ENCODE peak calls at places on chromosomes 13 and 19, in five cellular contexts. One of them, this sample, is unnamed.

GRCh38 chr13:43377955-43378354 is 354.6 kb downstream of the DNAJC15 start:
- DNase-seq in HFF-Myc: no peak
- DNase-seq in mucosa of descending colon: no peak
- DNase-seq in BE2C: no peak
- DNase-seq in fibroblast of lung: peak
- DNase-seq in this sample: no peak

GRCh38 chr13:50991624-50992610 is 82.3 kb downstream of the RNASEH2B start:
- DNase-seq in fibroblast of lung: no peak
- DNase-seq in mucosa of descending colon: no peak
- DNase-seq in HFF-Myc: no peak
- DNase-seq in BE2C: no peak
- DNase-seq in this sample: no peak

GRCh38 chr13:99987180-99988047 is 5.8 kb downstream of the ZIC2 start:
- DNase-seq in mucosa of descending colon: no peak
- DNase-seq in fibroblast of lung: no peak
- DNase-seq in BE2C: no peak
- DNase-seq in HFF-Myc: no peak
- DNase-seq in this sample: no peak

GRCh38 chr13:111005364-111005763 is 90.5 kb upstream of the ANKRD10 start:
- DNase-seq in fibroblast of lung: peak
- DNase-seq in HFF-Myc: no peak
- DNase-seq in BE2C: no peak
- DNase-seq in mucosa of descending colon: no peak
- DNase-seq in this sample: no peak

GRCh38 chr13:49322702-49323101 is 75.0 kb downstream of the CDADC1 start:
- DNase-seq in mucosa of descending colon: no peak
- DNase-seq in BE2C: no peak
- DNase-seq in fibroblast of lung: no peak
- DNase-seq in HFF-Myc: no peak
- DNase-seq in this sample: no peak

GRCh38 chr19:32437096-32437495 is 31.5 kb downstream of the DPY19L3 start:
- DNase-seq in BE2C: no peak
- DNase-seq in mucosa of descending colon: no peak
- DNase-seq in HFF-Myc: no peak
- DNase-seq in fibroblast of lung: no peak
- DNase-seq in this sample: no peak

GRCh38 chr13:23185542-23185941 is 4.8 kb downstream of the SGCG start:
- DNase-seq in BE2C: no peak
- DNase-seq in fibroblast of lung: no peak
- DNase-seq in HFF-Myc: no peak
- DNase-seq in mucosa of descending colon: no peak
- DNase-seq in this sample: no peak

GRCh38 chr19:41626877-41627276 is at the start of gene CEACAM4:
- DNase-seq in HFF-Myc: no peak
- DNase-seq in BE2C: no peak
- DNase-seq in fibroblast of lung: no peak
- DNase-seq in mucosa of descending colon: no peak
- DNase-seq in this sample: no peak

GRCh38 chr19:46211201-46211881 is 18.2 kb upstream of the IGFL1 start:
- DNase-seq in fibroblast of lung: peak
- DNase-seq in HFF-Myc: no peak
- DNase-seq in BE2C: no peak
- DNase-seq in mucosa of descending colon: no peak
- DNase-seq in this sample: no peak

GRCh38 chr19:42154471-42155323 is 22.5 kb upstream of the POU2F2 start:
- DNase-seq in mucosa of descending colon: no peak
- DNase-seq in fibroblast of lung: no peak
- DNase-seq in HFF-Myc: no peak
- DNase-seq in BE2C: no peak
- DNase-seq in this sample: no peak

GRCh38 chr13:30895773-30896172 is 10.3 kb upstream of the MEDAG start:
- DNase-seq in HFF-Myc: no peak
- DNase-seq in fibroblast of lung: peak
- DNase-seq in mucosa of descending colon: no peak
- DNase-seq in BE2C: no peak
- DNase-seq in this sample: peak

GRCh38 chr13:32121316-32121715 is 89.7 kb downstream of the FRY start:
- DNase-seq in fibroblast of lung: no peak
- DNase-seq in BE2C: no peak
- DNase-seq in HFF-Myc: peak
- DNase-seq in mucosa of descending colon: no peak
- DNase-seq in this sample: no peak

GRCh38 chr19:55118401-55118991 is 1.1 kb upstream of the PPP1R12C start:
- DNase-seq in fibroblast of lung: no peak
- DNase-seq in HFF-Myc: no peak
- DNase-seq in BE2C: no peak
- DNase-seq in mucosa of descending colon: peak
- DNase-seq in this sample: no peak

GRCh38 chr13:31214379-31214778 is 14.6 kb downstream of the B3GLCT start:
- DNase-seq in BE2C: no peak
- DNase-seq in fibroblast of lung: no peak
- DNase-seq in mucosa of descending colon: no peak
- DNase-seq in HFF-Myc: no peak
- DNase-seq in this sample: no peak

GRCh38 chr19:18603255-18603957 is 3.2 kb downstream of the CRLF1 start:
- DNase-seq in BE2C: peak
- DNase-seq in fibroblast of lung: peak
- DNase-seq in mucosa of descending colon: peak
- DNase-seq in HFF-Myc: no peak
- DNase-seq in this sample: no peak

GRCh38 chr19:36093687-36094086 is 17.3 kb upstream of the OVOL3 start:
- DNase-seq in fibroblast of lung: peak
- DNase-seq in HFF-Myc: no peak
- DNase-seq in mucosa of descending colon: no peak
- DNase-seq in BE2C: no peak
- DNase-seq in this sample: no peak

GRCh38 chr19:34808566-34808965 is 35.6 kb upstream of the ZNF599 start:
- DNase-seq in HFF-Myc: peak
- DNase-seq in fibroblast of lung: peak
- DNase-seq in BE2C: no peak
- DNase-seq in mucosa of descending colon: no peak
- DNase-seq in this sample: peak

GRCh38 chr13:79282976-79283375 is 123.1 kb downstream of the RBM26 start:
- DNase-seq in BE2C: no peak
- DNase-seq in fibroblast of lung: no peak
- DNase-seq in mucosa of descending colon: no peak
- DNase-seq in HFF-Myc: no peak
- DNase-seq in this sample: no peak

GRCh38 chr13:95880346-95880745 is 172.9 kb downstream of the UGGT2 start:
- DNase-seq in HFF-Myc: no peak
- DNase-seq in BE2C: no peak
- DNase-seq in mucosa of descending colon: no peak
- DNase-seq in fibroblast of lung: peak
- DNase-seq in this sample: no peak

GRCh38 chr13:38008636-38009035 is 139.1 kb upstream of the TRPC4 start:
- DNase-seq in fibroblast of lung: no peak
- DNase-seq in mucosa of descending colon: no peak
- DNase-seq in BE2C: peak
- DNase-seq in HFF-Myc: no peak
- DNase-seq in this sample: no peak

GRCh38 chr13:110648155-110648819 is 32.9 kb downstream of the NAXD start:
- DNase-seq in mucosa of descending colon: no peak
- DNase-seq in fibroblast of lung: no peak
- DNase-seq in BE2C: no peak
- DNase-seq in HFF-Myc: no peak
- DNase-seq in this sample: no peak

GRCh38 chr19:5113101-5113557 is 144.2 kb downstream of the KDM4B start:
- DNase-seq in mucosa of descending colon: no peak
- DNase-seq in HFF-Myc: no peak
- DNase-seq in fibroblast of lung: peak
- DNase-seq in BE2C: peak
- DNase-seq in this sample: no peak

GRCh38 chr13:50805805-50806204 is 37.7 kb downstream of the DLEU7 start:
- DNase-seq in mucosa of descending colon: no peak
- DNase-seq in BE2C: no peak
- DNase-seq in HFF-Myc: no peak
- DNase-seq in fibroblast of lung: peak
- DNase-seq in this sample: no peak

GRCh38 chr19:7718668-7719067 is 13.2 kb downstream of the CLEC4G start:
- DNase-seq in HFF-Myc: no peak
- DNase-seq in mucosa of descending colon: no peak
- DNase-seq in fibroblast of lung: no peak
- DNase-seq in BE2C: no peak
- DNase-seq in this sample: no peak

GRCh38 chr13:44052843-44053607 is 173.3 kb downstream of the LACC1 start:
- DNase-seq in BE2C: no peak
- DNase-seq in mucosa of descending colon: no peak
- DNase-seq in HFF-Myc: no peak
- DNase-seq in fibroblast of lung: peak
- DNase-seq in this sample: peak

GRCh38 chr13:97231832-97232201 is 9.7 kb downstream of the MBNL2 start:
- DNase-seq in fibroblast of lung: peak
- DNase-seq in BE2C: no peak
- DNase-seq in mucosa of descending colon: no peak
- DNase-seq in HFF-Myc: no peak
- DNase-seq in this sample: no peak

GRCh38 chr13:35797946-35798345 is 321.5 kb upstream of the MAB21L1 start:
- DNase-seq in mucosa of descending colon: no peak
- DNase-seq in HFF-Myc: no peak
- DNase-seq in fibroblast of lung: peak
- DNase-seq in BE2C: no peak
- DNase-seq in this sample: no peak

GRCh38 chr19:28829762-28830161 is 383.2 kb downstream of the UQCRFS1 start:
- DNase-seq in BE2C: no peak
- DNase-seq in HFF-Myc: no peak
- DNase-seq in mucosa of descending colon: no peak
- DNase-seq in fibroblast of lung: no peak
- DNase-seq in this sample: no peak

GRCh38 chr13:105969761-105970160 is 565.7 kb downstream of the EFNB2 start:
- DNase-seq in mucosa of descending colon: no peak
- DNase-seq in fibroblast of lung: peak
- DNase-seq in HFF-Myc: no peak
- DNase-seq in BE2C: no peak
- DNase-seq in this sample: no peak

GRCh38 chr19:41441321-41441945 is 1.5 kb upstream of the ERICH4 start:
- DNase-seq in fibroblast of lung: no peak
- DNase-seq in BE2C: no peak
- DNase-seq in HFF-Myc: no peak
- DNase-seq in mucosa of descending colon: no peak
- DNase-seq in this sample: no peak

GRCh38 chr19:12723643-12724426 is at the start of gene TNPO2:
- DNase-seq in HFF-Myc: peak
- DNase-seq in fibroblast of lung: peak
- DNase-seq in mucosa of descending colon: peak
- DNase-seq in BE2C: peak
- DNase-seq in this sample: no peak

GRCh38 chr19:50258918-50259372 is 55.5 kb downstream of the MYH14 start:
- DNase-seq in BE2C: no peak
- DNase-seq in mucosa of descending colon: no peak
- DNase-seq in HFF-Myc: no peak
- DNase-seq in fibroblast of lung: no peak
- DNase-seq in this sample: no peak

GRCh38 chr13:39840201-39840600 is 184.7 kb downstream of the COG6 start:
- DNase-seq in HFF-Myc: no peak
- DNase-seq in BE2C: no peak
- DNase-seq in mucosa of descending colon: no peak
- DNase-seq in fibroblast of lung: no peak
- DNase-seq in this sample: no peak

GRCh38 chr19:42023121-42023942 is 29.3 kb upstream of the ATP1A3 start:
- DNase-seq in HFF-Myc: no peak
- DNase-seq in mucosa of descending colon: no peak
- DNase-seq in BE2C: peak
- DNase-seq in fibroblast of lung: peak
- DNase-seq in this sample: no peak

GRCh38 chr13:67330149-67330548 is 100.0 kb upstream of the PCDH9 start:
- DNase-seq in fibroblast of lung: no peak
- DNase-seq in BE2C: peak
- DNase-seq in HFF-Myc: no peak
- DNase-seq in mucosa of descending colon: no peak
- DNase-seq in this sample: no peak

GRCh38 chr19:3275068-3275582 is 50.7 kb downstream of the CELF5 start:
- DNase-seq in mucosa of descending colon: no peak
- DNase-seq in fibroblast of lung: no peak
- DNase-seq in HFF-Myc: no peak
- DNase-seq in BE2C: peak
- DNase-seq in this sample: no peak

GRCh38 chr13:30443957-30444404 is 21.7 kb downstream of the UBE2L5 start:
- DNase-seq in BE2C: no peak
- DNase-seq in HFF-Myc: no peak
- DNase-seq in mucosa of descending colon: no peak
- DNase-seq in fibroblast of lung: no peak
- DNase-seq in this sample: no peak

DNA sequence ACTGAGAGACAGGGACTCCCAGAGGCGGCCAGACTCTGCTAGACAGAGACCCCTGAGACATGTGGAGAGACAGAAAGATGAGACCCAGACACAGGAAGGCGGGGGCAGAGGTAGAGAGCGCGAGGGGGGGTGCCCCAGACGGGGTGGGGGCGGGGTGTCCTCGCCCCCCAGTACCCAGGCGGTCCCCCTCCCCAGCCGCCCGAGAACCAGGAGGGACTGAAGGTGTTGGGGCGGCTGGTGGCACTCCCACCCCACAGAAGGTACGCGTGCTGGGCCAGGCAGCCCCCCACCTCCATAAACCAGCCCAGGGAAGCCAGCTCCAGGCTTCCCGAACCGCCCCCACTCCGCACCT is 336 bp downstream of the SLC8A2 start:
- DNase-seq in HFF-Myc: no peak
- DNase-seq in BE2C: no peak
- DNase-seq in mucosa of descending colon: no peak
- DNase-seq in fibroblast of lung: no peak
- DNase-seq in this sample: no peak
- H3K4me3 ChIP-seq in HFF-Myc: no peak
- H3K4me3 ChIP-seq in BE2C: peak
- H3K4me3 ChIP-seq in mucosa of descending colon: no peak
- H3K4me3 ChIP-seq in fibroblast of lung: no peak
- H3K4me3 ChIP-seq in this sample: no peak

GRCh38 chr13:113168211-113168610 is 9.8 kb downstream of the PROZ start:
- DNase-seq in BE2C: no peak
- DNase-seq in mucosa of descending colon: no peak
- DNase-seq in fibroblast of lung: no peak
- DNase-seq in HFF-Myc: no peak
- DNase-seq in this sample: no peak
- TF ChIP-seq CTCF in BE2C: no peak
- TF ChIP-seq CTCF in mucosa of descending colon: no peak
- TF ChIP-seq CTCF in fibroblast of lung: no peak
- TF ChIP-seq CTCF in HFF-Myc: no peak
- TF ChIP-seq CTCF in this sample: no peak

DNA sequence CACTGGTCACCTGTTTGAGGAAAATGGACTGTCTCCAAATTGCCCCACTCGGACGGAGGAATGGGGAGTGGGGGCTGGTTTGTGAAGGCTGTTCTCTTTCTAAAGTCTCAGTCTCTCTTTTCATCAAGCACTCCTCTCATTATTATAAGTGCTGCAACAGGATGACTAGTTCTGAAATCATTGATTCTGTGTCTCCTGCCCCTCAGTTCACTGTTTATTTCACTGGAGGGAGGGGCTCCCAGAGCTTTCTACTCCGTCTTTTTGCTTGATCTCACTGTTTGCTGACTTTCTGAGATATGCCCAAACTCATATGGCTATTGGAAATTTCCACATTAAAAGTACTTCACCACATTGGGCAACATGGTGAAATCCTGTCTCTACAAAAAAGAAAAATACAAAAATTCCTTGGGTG is 20.5 kb upstream of the CD70 start:
- DNase-seq in mucosa of descending colon: no peak
- DNase-seq in fibroblast of lung: no peak
- DNase-seq in HFF-Myc: no peak
- DNase-seq in BE2C: no peak
- DNase-seq in this sample: no peak
- H3K4me3 ChIP-seq in mucosa of descending colon: no peak
- H3K4me3 ChIP-seq in fibroblast of lung: no peak
- H3K4me3 ChIP-seq in HFF-Myc: no peak
- H3K4me3 ChIP-seq in BE2C: no peak
- H3K4me3 ChIP-seq in this sample: no peak

GRCh38 chr19:14318873-14319272 is 62.4 kb upstream of the ADGRE5 start:
- DNase-seq in HFF-Myc: no peak
- DNase-seq in mucosa of descending colon: no peak
- DNase-seq in fibroblast of lung: no peak
- DNase-seq in BE2C: no peak
- DNase-seq in this sample: no peak
- TF ChIP-seq CTCF in HFF-Myc: peak
- TF ChIP-seq CTCF in mucosa of descending colon: no peak
- TF ChIP-seq CTCF in fibroblast of lung: peak
- TF ChIP-seq CTCF in BE2C: peak
- TF ChIP-seq CTCF in this sample: peak

This sample was measured in retinal pigment epithelial cell.